ENCODE peak calls at places on chromosomes 7 and 10, in five cellular contexts. G is CD4-positive, alpha-beta memory T cell; U is A549; I is IMR-90; D is sigmoid colon. F is an unnamed sample.

GRCh38 chr10:8979976-8980375 is 925.5 kb downstream of the GATA3 start:
- DNase-seq in G (no peak), U (no peak), I (no peak), D (no peak), F (no peak)

GRCh38 chr10:118967160-118967559 is 62.4 kb upstream of the NANOS1 start:
- DNase-seq in G (no peak), U (no peak), I (no peak), D (no peak), F (no peak)

GRCh38 chr10:15238553-15239335 is 70.3 kb upstream of the NMT2 start:
- DNase-seq in G (peak), U (no peak), I (peak), D (no peak), F (no peak)

GRCh38 chr7:27176343-27176731 is 2.2 kb upstream of the HOXA10 start:
- DNase-seq in G (no peak), U (no peak), I (no peak), D (peak), F (no peak)

GRCh38 chr10:51843966-51844365 is 144.6 kb upstream of the CSTF2T start:
- DNase-seq in G (no peak), U (no peak), I (no peak), D (no peak), F (no peak)

GRCh38 chr10:86203162-86203905 is 163.3 kb downstream of the GRID1 start:
- DNase-seq in G (no peak), U (peak), I (peak), D (peak), F (peak)

GRCh38 chr10:117413928-117414618 is 38.8 kb upstream of the PDZD8 start:
- DNase-seq in G (no peak), U (peak), I (no peak), D (no peak), F (no peak)

GRCh38 chr7:102450242-102450641 is 14.4 kb downstream of the ALKBH4 start:
- DNase-seq in G (peak), U (no peak), I (no peak), D (no peak), F (peak)

GRCh38 chr7:22827563-22827962 is 4.9 kb upstream of the TOMM7 start:
- DNase-seq in G (no peak), U (no peak), I (no peak), D (no peak), F (no peak)

GRCh38 chr10:124403548-124403947 is 15.2 kb downstream of the OAT start:
- DNase-seq in G (peak), U (peak), I (peak), D (no peak), F (no peak)

GRCh38 chr10:99966306-99966705 is 43.4 kb downstream of the DNMBP start:
- DNase-seq in G (no peak), U (peak), I (peak), D (no peak), F (peak)

GRCh38 chr10:80392250-80392649 is 16.1 kb upstream of the PRXL2A start:
- DNase-seq in G (no peak), U (no peak), I (no peak), D (no peak), F (no peak)

GRCh38 chr7:69395072-69395714 is 203.1 kb upstream of the AUTS2 start:
- DNase-seq in G (no peak), U (peak), I (no peak), D (no peak), F (no peak)

GRCh38 chr10:73653195-73653594 is 2.6 kb downstream of the SYNPO2L start:
- DNase-seq in G (no peak), U (no peak), I (no peak), D (no peak), F (no peak)

GRCh38 chr10:130795819-130796218 is 515.7 kb downstream of the TCERG1L start:
- DNase-seq in G (no peak), U (no peak), I (no peak), D (peak), F (no peak)

GRCh38 chr10:35467186-35467585 is 130.9 kb downstream of the CCNY start:
- DNase-seq in G (no peak), U (no peak), I (no peak), D (no peak), F (no peak)

GRCh38 chr7:114901771-114902170 is 20.1 kb upstream of the MDFIC start:
- DNase-seq in G (no peak), U (peak), I (peak), D (no peak), F (no peak)

GRCh38 chr10:31604646-31605170 is 285.7 kb downstream of the ZEB1 start:
- DNase-seq in G (no peak), U (no peak), I (no peak), D (no peak), F (no peak)

GRCh38 chr7:29297194-29297890 is 102.8 kb downstream of the CHN2 start:
- DNase-seq in G (no peak), U (peak), I (no peak), D (no peak), F (no peak)

GRCh38 chr7:85229544-85229943 is 42.7 kb upstream of the SEMA3D start:
- DNase-seq in G (no peak), U (no peak), I (no peak), D (no peak), F (no peak)

GRCh38 chr10:122112625-122113160 is 123.7 kb downstream of the TACC2 start:
- DNase-seq in G (no peak), U (peak), I (peak), D (peak), F (no peak)

GRCh38 chr7:22252886-22253536 is 103.9 kb downstream of the RAPGEF5 start:
- DNase-seq in G (no peak), U (no peak), I (no peak), D (no peak), F (no peak)

GRCh38 chr10:76112826-76113150 is 681.4 kb downstream of the LRMDA start:
- DNase-seq in G (no peak), U (no peak), I (no peak), D (no peak), F (no peak)

GRCh38 chr10:90066435-90066834 is 365.0 kb downstream of the KIF20B start:
- DNase-seq in G (no peak), U (no peak), I (no peak), D (no peak), F (no peak)

GRCh38 chr10:4174197-4174596 is 389.2 kb upstream of the KLF6 start:
- DNase-seq in G (no peak), U (peak), I (no peak), D (no peak), F (no peak)

GRCh38 chr7:151818674-151819519 is 58.0 kb downstream of the PRKAG2 start:
- DNase-seq in G (no peak), U (no peak), I (no peak), D (no peak), F (no peak)

GRCh38 chr7:3495957-3496356 is 194.9 kb downstream of the SDK1 start:
- DNase-seq in G (no peak), U (no peak), I (no peak), D (no peak), F (no peak)

GRCh38 chr7:148611692-148612091 is 21.1 kb downstream of the C7orf33 start:
- DNase-seq in G (no peak), U (no peak), I (no peak), D (no peak), F (no peak)

GRCh38 chr10:44628921-44629320 is 244.0 kb upstream of the CXCL12 start:
- DNase-seq in G (no peak), U (peak), I (peak), D (no peak), F (no peak)

GRCh38 chr10:127338391-127339108 is 142.2 kb upstream of the INSYN2A start:
- DNase-seq in G (no peak), U (no peak), I (no peak), D (no peak), F (no peak)

GRCh38 chr7:113338297-113338696 is 219.9 kb upstream of the SMIM30 start:
- DNase-seq in G (no peak), U (no peak), I (no peak), D (no peak), F (no peak)

GRCh38 chr10:110845372-110845755 is 26.4 kb upstream of the PDCD4 start:
- DNase-seq in G (no peak), U (no peak), I (no peak), D (peak), F (no peak)

GRCh38 chr10:100020883-100021248 is 11.1 kb upstream of the DNMBP start:
- DNase-seq in G (no peak), U (no peak), I (no peak), D (no peak), F (no peak)

GRCh38 chr7:131010029-131010705 is 276.2 kb upstream of the KLF14 start:
- DNase-seq in G (no peak), U (no peak), I (no peak), D (no peak), F (no peak)

GRCh38 chr7:29854257-29854938 is 48.1 kb downstream of the WIPF3 start:
- DNase-seq in G (no peak), U (no peak), I (no peak), D (no peak), F (no peak)

GRCh38 chr10:48463318-48464003 is 141.4 kb downstream of the ARHGAP22 start:
- DNase-seq in G (no peak), U (no peak), I (no peak), D (no peak), F (no peak)

GRCh38 chr10:45464958-45465567 is 91.0 kb downstream of the ALOX5 start:
- DNase-seq in G (peak), U (peak), I (peak), D (no peak), F (peak)

GRCh38 chr7:87933605-87933952 is 472 bp upstream of the ADAM22 start:
- DNase-seq in G (no peak), U (no peak), I (no peak), D (no peak), F (no peak)
- H3K27ac ChIP-seq in G (peak), U (no peak), I (no peak), D (no peak), F (peak)

GRCh38 chr7:101118856-101119255 is 8.0 kb upstream of the SERPINE1 start:
- DNase-seq in G (no peak), U (no peak), I (no peak), D (no peak), F (no peak)

GRCh38 chr7:101114492-101114891 is 12.4 kb upstream of the SERPINE1 start:
- DNase-seq in G (no peak), U (no peak), I (no peak), D (no peak), F (no peak)

GRCh38 chr7:101119876-101120275 is 7.0 kb upstream of the SERPINE1 start:
- DNase-seq in G (no peak), U (no peak), I (no peak), D (no peak), F (no peak)

GRCh38 chr7:101115215-101115614 is 11.7 kb upstream of the SERPINE1 start:
- DNase-seq in G (no peak), U (no peak), I (no peak), D (no peak), F (no peak)

DNA sequence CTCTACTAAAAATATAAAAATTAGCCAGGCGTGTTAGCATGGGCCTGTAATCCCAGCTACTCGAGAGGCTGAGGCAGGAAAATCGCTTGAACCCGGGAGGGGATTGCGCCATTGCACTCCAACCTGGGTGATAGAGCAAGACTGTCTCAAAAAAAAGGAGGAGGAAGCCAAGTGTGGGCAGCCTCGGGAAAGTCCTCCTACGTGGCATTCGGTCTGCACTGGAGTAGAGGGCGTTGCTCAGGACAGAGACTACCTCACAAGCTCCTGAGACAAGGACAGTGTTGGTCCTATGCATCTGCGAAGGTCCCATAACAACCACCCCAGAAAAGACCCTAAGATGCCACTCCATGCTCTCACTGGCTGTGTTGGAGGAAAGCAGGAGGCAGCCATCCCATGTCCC is 10.0 kb upstream of the SERPINE1 start:
- DNase-seq in G (no peak), U (no peak), I (no peak), D (no peak), F (no peak)
- H3K27ac ChIP-seq in G (no peak), U (peak), I (peak), D (no peak), F (no peak)

GRCh38 chr7:7176421-7177043 is 5.8 kb upstream of the C1GALT1 start:
- DNase-seq in G (no peak), U (peak), I (peak), D (no peak), F (no peak)
- H3K27ac ChIP-seq in G (no peak), U (peak), I (no peak), D (no peak), F (no peak)

GRCh38 chr10:21372651-21373410 is 152.7 kb downstream of the SKIDA1 start:
- DNase-seq in G (peak), U (peak), I (peak), D (no peak), F (peak)
- H3K27ac ChIP-seq in G (no peak), U (peak), I (peak), D (peak), F (no peak)

DNA sequence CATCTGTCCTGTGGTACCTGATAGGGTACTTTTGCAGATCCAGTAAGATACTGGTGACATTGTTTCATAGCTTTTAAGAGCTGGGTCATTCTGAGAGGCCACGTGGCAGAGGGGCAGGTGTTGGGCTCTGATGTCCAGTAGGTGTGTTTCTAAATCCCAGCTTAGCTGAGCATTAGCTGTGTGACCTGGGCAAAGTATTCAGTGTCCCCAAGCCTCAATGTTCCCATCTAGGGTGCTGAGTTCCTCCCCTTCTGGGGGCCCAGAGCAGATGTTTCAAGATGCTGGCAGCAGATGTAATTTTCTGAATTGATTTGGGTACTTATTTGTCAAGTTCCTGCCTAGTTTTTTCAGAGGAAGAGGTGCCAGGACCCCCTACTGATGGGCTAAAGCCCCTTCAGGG is 52.9 kb downstream of the NEURL1 start:
- DNase-seq in G (no peak), U (no peak), I (no peak), D (no peak), F (no peak)
- H3K27ac ChIP-seq in G (no peak), U (no peak), I (no peak), D (no peak), F (no peak)

GRCh38 chr10:16436367-16436757 is 448 bp upstream of the PTER start:
- DNase-seq in G (no peak), U (no peak), I (no peak), D (no peak), F (no peak)
- H3K27ac ChIP-seq in G (peak), U (peak), I (no peak), D (peak), F (peak)